ENCODE peak calls at places on chromosomes 6 and 20, in ten cellular contexts. M is substantia nigra; O is activated CD8-positive, alpha-beta memory T cell treated with anti-CD3 and anti-CD28 coated beads for 48 hours; E is activated CD4-positive, alpha-beta T cell treated with anti-CD3 and anti-CD28 coated beads, Interleukin-2, amount 10 ng/mL, durations not matched to agents 7 days and 5 days; U is effector memory CD8-positive, alpha-beta T cell; H is Right ventricle myocardium superior; N is HFFc6; T is left lung; X is transverse colon; A is stimulated activated CD4-positive, alpha-beta T cell treated with anti-CD3 and anti-CD28 coated beads, Interleukin-12 subunit alpha, Interleukin-12 subunit beta, amount 100 ng/mL, for 48 hours. Y is an unnamed sample.

GRCh38 chr20:63118786-63119450 is 97.0 kb downstream of the YTHDF1 start:
- DNase-seq in M (no peak), O (no peak), E (no peak), U (no peak), H (no peak), N (no peak), T (no peak), X (no peak), A (no peak), Y (no peak)

GRCh38 chr20:35297153-35297552 is 4.9 kb upstream of the FAM83C start:
- DNase-seq in M (no peak), O (no peak), E (no peak), U (no peak), H (no peak), N (no peak), T (no peak), X (no peak), A (no peak), Y (no peak)

GRCh38 chr6:148464319-148465010 is 121.8 kb downstream of the SASH1 start:
- DNase-seq in M (no peak), O (peak; percentile 41), E (peak; percentile 58), U (peak; percentile 43), H (peak; percentile 60), N (peak; percentile 76), T (no peak), X (peak; percentile 69), A (peak; percentile 28), Y (peak; percentile 88)

GRCh38 chr20:37803476-37804307 is 99.2 kb upstream of the VSTM2L start:
- DNase-seq in M (no peak), O (no peak), E (no peak), U (no peak), H (no peak), N (no peak), T (no peak), X (no peak), A (no peak), Y (no peak)

GRCh38 chr6:6537488-6537887 is 51.0 kb upstream of the LY86 start:
- DNase-seq in M (no peak), O (no peak), E (no peak), U (no peak), H (no peak), N (no peak), T (no peak), X (no peak), A (no peak), Y (no peak)

GRCh38 chr6:145749632-145750031 is 14.3 kb upstream of the EPM2A start:
- DNase-seq in M (no peak), O (no peak), E (no peak), U (no peak), H (no peak), N (peak; percentile 89), T (no peak), X (no peak), A (no peak), Y (no peak)

GRCh38 chr6:168099201-168100010 is 20.4 kb upstream of the FRMD1 start:
- DNase-seq in M (no peak), O (no peak), E (no peak), U (no peak), H (peak; percentile 26), N (no peak), T (no peak), X (no peak), A (no peak), Y (no peak)

GRCh38 chr6:74333406-74333805 is 637.4 kb downstream of the CD109 start:
- DNase-seq in M (no peak), O (no peak), E (no peak), U (no peak), H (no peak), N (no peak), T (no peak), X (no peak), A (no peak), Y (no peak)

GRCh38 chr6:75397806-75398465 is 95.7 kb downstream of the FILIP1 start:
- DNase-seq in M (no peak), O (no peak), E (no peak), U (no peak), H (no peak), N (peak; percentile 18), T (no peak), X (no peak), A (no peak), Y (no peak)

GRCh38 chr20:3115190-3116107 is 30.9 kb upstream of the AVP start:
- DNase-seq in M (no peak), O (no peak), E (peak; percentile 19), U (no peak), H (no peak), N (peak; percentile 35), T (no peak), X (no peak), A (no peak), Y (peak; percentile 30)

GRCh38 chr20:58692579-58693225 is at the start of gene NPEPL1:
- DNase-seq in M (no peak), O (no peak), E (peak; percentile 58), U (peak; percentile 68), H (peak; percentile 85), N (no peak), T (peak; percentile 95), X (peak; percentile 79), A (peak; percentile 31), Y (peak; percentile 35)

GRCh38 chr6:105553174-105553573 is 150.3 kb upstream of the PREP start:
- DNase-seq in M (no peak), O (no peak), E (no peak), U (no peak), H (no peak), N (no peak), T (no peak), X (peak; percentile 26), A (no peak), Y (no peak)

GRCh38 chr6:3724451-3725144 is 26.9 kb downstream of the PXDC1 start:
- DNase-seq in M (no peak), O (no peak), E (no peak), U (no peak), H (peak; percentile 65), N (peak; percentile 17), T (no peak), X (no peak), A (no peak), Y (no peak)

GRCh38 chr6:65924411-65924810 is 217.4 kb upstream of the EYS start:
- DNase-seq in M (no peak), O (no peak), E (no peak), U (no peak), H (no peak), N (no peak), T (no peak), X (no peak), A (no peak), Y (no peak)

GRCh38 chr6:27161946-27162603 is 85.4 kb upstream of the PRSS16 start:
- DNase-seq in M (no peak), O (no peak), E (no peak), U (no peak), H (no peak), N (peak; percentile 90), T (no peak), X (no peak), A (no peak), Y (peak; percentile 40)

GRCh38 chr20:2691663-2692035 is 931 bp upstream of the EBF4 start:
- DNase-seq in M (no peak), O (no peak), E (no peak), U (no peak), H (no peak), N (no peak), T (no peak), X (no peak), A (no peak), Y (no peak)

GRCh38 chr6:4486543-4487319 is 289.5 kb upstream of the CDYL start:
- DNase-seq in M (no peak), O (no peak), E (no peak), U (no peak), H (no peak), N (no peak), T (no peak), X (no peak), A (no peak), Y (no peak)

GRCh38 chr20:45917790-45918141 is 5.8 kb upstream of the PLTP start:
- DNase-seq in M (no peak), O (no peak), E (no peak), U (no peak), H (no peak), N (no peak), T (no peak), X (no peak), A (no peak), Y (no peak)

GRCh38 chr20:3276400-3277015 is 37.5 kb upstream of the SLC4A11 start:
- DNase-seq in M (no peak), O (no peak), E (no peak), U (no peak), H (no peak), N (peak; percentile 3), T (no peak), X (no peak), A (no peak), Y (no peak)

GRCh38 chr6:127207591-127208120 is 59.0 kb upstream of the RNF146 start:
- DNase-seq in M (no peak), O (no peak), E (no peak), U (no peak), H (no peak), N (peak; percentile 36), T (no peak), X (no peak), A (no peak), Y (no peak)

GRCh38 chr20:50415516-50416268 is 94.5 kb upstream of the PTPN1 start:
- DNase-seq in M (peak; percentile 95), O (no peak), E (no peak), U (no peak), H (peak; percentile 100), N (peak; percentile 88), T (peak; percentile 97), X (peak; percentile 98), A (no peak), Y (peak; percentile 97)

GRCh38 chr20:51034988-51035656 is 12.2 kb upstream of the KCNG1 start:
- DNase-seq in M (no peak), O (no peak), E (no peak), U (no peak), H (no peak), N (no peak), T (no peak), X (no peak), A (no peak), Y (no peak)

GRCh38 chr6:34340906-34341480 is 51.5 kb downstream of the NUDT3 start:
- DNase-seq in M (no peak), O (no peak), E (no peak), U (no peak), H (no peak), N (no peak), T (no peak), X (no peak), A (no peak), Y (no peak)

GRCh38 chr6:22557007-22557406 is 12.4 kb upstream of the HDGFL1 start:
- DNase-seq in M (no peak), O (no peak), E (no peak), U (no peak), H (no peak), N (no peak), T (no peak), X (no peak), A (no peak), Y (no peak)

Y was measured in head of caudate nucleus.